ENCODE peak calls at places on chromosome 2, in six cellular contexts. Z is Calu3, G is NCI-H69, K is DMS 273 treated with DMSO at 0.1 percent for 48 hours, S is NCI-H1436, D is smooth muscle cell of the brain vasculature. L is an unnamed sample.

GRCh38 chr2:38184964-38185603 is 109.1 kb upstream of the CYP1B1 start:
- DNase-seq in Z (no peak), G (no peak), K (no peak), S (no peak), D (no peak), L (peak; percentile 31)

GRCh38 chr2:15177103-15177502 is 384.0 kb downstream of the NBAS start:
- DNase-seq in Z (no peak), G (peak; percentile 53), K (no peak), S (no peak), D (no peak), L (peak; percentile 85)

GRCh38 chr2:74762789-74763188 is 71.1 kb upstream of the HK2 start:
- DNase-seq in Z (no peak), G (no peak), K (no peak), S (no peak), D (no peak), L (no peak)

GRCh38 chr2:37635359-37636208 is 35.9 kb downstream of the CDC42EP3 start:
- DNase-seq in Z (no peak), G (no peak), K (no peak), S (no peak), D (no peak), L (peak; percentile 98)

GRCh38 chr2:170966648-170967396 is 37.8 kb downstream of the GORASP2 start:
- DNase-seq in Z (peak; percentile 21), G (no peak), K (no peak), S (no peak), D (no peak), L (no peak)

GRCh38 chr2:105895995-105896764 is 151.5 kb downstream of the NCK2 start:
- DNase-seq in Z (no peak), G (no peak), K (no peak), S (no peak), D (no peak), L (no peak)

GRCh38 chr2:238139141-238139840 is 823 bp downstream of the KLHL30 start:
- DNase-seq in Z (no peak), G (no peak), K (no peak), S (no peak), D (no peak), L (no peak)

GRCh38 chr2:67571785-67572718 is 174.9 kb downstream of the ETAA1 start:
- DNase-seq in Z (peak; percentile 14), G (no peak), K (no peak), S (no peak), D (no peak), L (peak; percentile 54)

GRCh38 chr2:15042824-15043223 is 410.3 kb downstream of the LRATD1 start:
- DNase-seq in Z (no peak), G (no peak), K (no peak), S (no peak), D (no peak), L (no peak)

GRCh38 chr2:73901143-73901542 is 8.3 kb downstream of the ACTG2 start:
- DNase-seq in Z (no peak), G (no peak), K (no peak), S (no peak), D (no peak), L (no peak)

GRCh38 chr2:173130521-173131467 is 55.1 kb downstream of the MAP3K20 start:
- DNase-seq in Z (no peak), G (peak; percentile 45), K (no peak), S (peak; percentile 40), D (no peak), L (no peak)

GRCh38 chr2:239577913-239578312 is 177.1 kb upstream of the HDAC4 start:
- DNase-seq in Z (no peak), G (no peak), K (no peak), S (no peak), D (no peak), L (no peak)

GRCh38 chr2:140650825-140651224 is 1480.0 kb downstream of the LRP1B start:
- DNase-seq in Z (no peak), G (no peak), K (no peak), S (no peak), D (peak; percentile 7), L (peak; percentile 33)

GRCh38 chr2:218569038-218569431 is 396 bp downstream of the CNOT9 start:
- DNase-seq in Z (peak; percentile 71), G (peak; percentile 74), K (no peak), S (no peak), D (peak; percentile 10), L (peak; percentile 76)

GRCh38 chr2:129482626-129483025 is 496.8 kb upstream of the RAB6C start:
- DNase-seq in Z (no peak), G (no peak), K (no peak), S (no peak), D (no peak), L (no peak)

GRCh38 chr2:120210234-120210781 is 12.9 kb downstream of the TMEM185B start:
- DNase-seq in Z (no peak), G (no peak), K (no peak), S (no peak), D (no peak), L (no peak)

GRCh38 chr2:127649684-127650040 is 3.7 kb downstream of the GPR17 start:
- DNase-seq in Z (peak; percentile 92), G (peak; percentile 81), K (peak; percentile 8), S (peak; percentile 84), D (peak; percentile 69), L (peak; percentile 64)

GRCh38 chr2:138364554-138365162 is 136.9 kb upstream of the SPOPL start:
- DNase-seq in Z (no peak), G (no peak), K (no peak), S (no peak), D (no peak), L (peak; percentile 53)

GRCh38 chr2:109711230-109712125 is 82.6 kb upstream of the RGPD5 start:
- DNase-seq in Z (no peak), G (no peak), K (no peak), S (no peak), D (no peak), L (no peak)

GRCh38 chr2:241981076-241981700 is 111.7 kb downstream of the RTP5 start:
- DNase-seq in Z (no peak), G (no peak), K (no peak), S (no peak), D (no peak), L (no peak)